ENCODE peak calls at places on chromosome 11, in nine cellular contexts. H, E, M, D, C, J, F, L and R are unnamed samples.

GRCh38 chr11:37574361-37574760 is 976.3 kb upstream of the RAG2 start:
- DNase-seq in C (no peak), F (no peak), D (no peak), E (no peak), L (no peak), J (no peak), M (no peak), H (no peak), R (no peak)

GRCh38 chr11:108698844-108699642 is 34.2 kb downstream of the DDX10 start:
- DNase-seq in F (no peak), M (no peak), D (no peak), H (peak), J (no peak), C (no peak), E (no peak), L (no peak), R (no peak)

GRCh38 chr11:87325490-87325872 is 287.7 kb downstream of the TMEM135 start:
- DNase-seq in D (no peak), E (no peak), F (no peak), C (no peak), H (no peak), J (no peak), M (no peak), L (peak), R (no peak)

GRCh38 chr11:103441021-103441420 is 331.8 kb downstream of the DYNC2H1 start:
- DNase-seq in M (no peak), H (no peak), F (no peak), J (no peak), L (no peak), D (no peak), E (peak), C (no peak), R (no peak)

GRCh38 chr11:111624602-111625001 is 22.4 kb downstream of the SIK2 start:
- DNase-seq in H (no peak), C (no peak), F (peak), L (no peak), E (no peak), J (no peak), M (no peak), D (no peak), R (no peak)

GRCh38 chr11:25449100-25449499 is 882.8 kb upstream of the ANO3 start:
- DNase-seq in H (no peak), F (no peak), M (no peak), D (no peak), E (no peak), L (peak), C (no peak), J (no peak), R (no peak)

GRCh38 chr11:2268911-2269600 is 1.3 kb downstream of the ASCL2 start:
- DNase-seq in C (no peak), M (no peak), F (peak), J (no peak), E (peak), D (peak), L (peak), H (no peak), R (peak)

GRCh38 chr11:86804871-86805415 is 4.6 kb downstream of the PRSS23 start:
- DNase-seq in E (no peak), D (no peak), F (no peak), J (no peak), M (no peak), L (no peak), C (no peak), H (no peak), R (no peak)

GRCh38 chr11:65352783-65353182 is 1.8 kb upstream of the TIGD3 start:
- DNase-seq in C (no peak), H (no peak), E (no peak), D (no peak), J (no peak), F (no peak), L (no peak), M (no peak), R (peak)

GRCh38 chr11:20599424-20600346 is at the start of gene SLC6A5:
- DNase-seq in H (no peak), C (no peak), E (peak), L (no peak), J (no peak), M (peak), F (peak), D (peak), R (peak)

GRCh38 chr11:65988791-65989592 is 13.0 kb downstream of the EIF1AD start:
- DNase-seq in L (peak), J (peak), M (peak), E (peak), F (peak), H (peak), D (peak), C (peak), R (peak)

GRCh38 chr11:111253131-111253530 is 7.6 kb downstream of the POU2AF2 start:
- DNase-seq in L (no peak), F (no peak), M (no peak), D (no peak), E (no peak), H (no peak), C (no peak), J (no peak), R (no peak)

GRCh38 chr11:7551571-7551970 is 37.8 kb downstream of the PPFIBP2 start:
- DNase-seq in D (no peak), M (no peak), C (no peak), E (no peak), H (no peak), J (no peak), L (no peak), F (no peak), R (no peak)

GRCh38 chr11:32983506-32983905 is 32.2 kb upstream of the DEPDC7 start:
- DNase-seq in M (no peak), D (no peak), J (no peak), E (no peak), F (no peak), C (no peak), H (no peak), L (no peak), R (no peak)

GRCh38 chr11:45323598-45324249 is 37.6 kb upstream of the SYT13 start:
- DNase-seq in E (no peak), D (no peak), M (no peak), J (no peak), H (no peak), L (no peak), F (no peak), C (no peak), R (no peak)

GRCh38 chr11:118353084-118353710 is 6.2 kb upstream of the UBE4A start:
- DNase-seq in D (no peak), F (no peak), M (no peak), E (peak), L (peak), H (no peak), J (no peak), C (no peak), R (no peak)

GRCh38 chr11:117454564-117454917 is 126.9 kb downstream of the CEP164 start:
- DNase-seq in L (peak), E (no peak), D (no peak), J (no peak), H (no peak), F (no peak), M (no peak), C (no peak), R (no peak)

GRCh38 chr11:70541699-70542098 is 143.4 kb downstream of the CTTN start:
- DNase-seq in C (no peak), D (no peak), E (no peak), L (no peak), M (no peak), J (no peak), H (no peak), F (no peak), R (no peak)

GRCh38 chr11:132318421-132319157 is 948.2 kb downstream of the NTM start:
- DNase-seq in M (no peak), E (no peak), L (no peak), F (no peak), D (no peak), C (no peak), H (no peak), J (no peak), R (no peak)

GRCh38 chr11:75472081-75472732 is 39.2 kb upstream of the KLHL35 start:
- DNase-seq in J (no peak), M (no peak), F (no peak), D (no peak), H (no peak), E (no peak), L (no peak), C (no peak), R (no peak)

GRCh38 chr11:104967493-104968364 is 645 bp downstream of the CASP4 start:
- DNase-seq in J (peak), C (no peak), M (no peak), F (no peak), H (no peak), E (no peak), D (no peak), L (no peak), R (no peak)

GRCh38 chr11:65126624-65127274 is 4.6 kb downstream of the MRPL49 start:
- DNase-seq in D (peak), C (no peak), E (no peak), M (no peak), H (no peak), J (no peak), L (no peak), F (no peak), R (no peak)

GRCh38 chr11:86511086-86511551 is 136.4 kb downstream of the CCDC81 start:
- DNase-seq in J (no peak), L (no peak), E (no peak), F (no peak), D (no peak), M (peak), C (no peak), H (peak), R (no peak)

GRCh38 chr11:128553662-128554392 is 33.5 kb downstream of the ETS1 start:
- DNase-seq in J (no peak), C (no peak), L (no peak), E (no peak), H (no peak), F (no peak), M (peak), D (no peak), R (no peak)

GRCh38 chr11:96013459-96014213 is 89.7 kb upstream of the MTMR2 start:
- DNase-seq in D (no peak), J (no peak), F (no peak), M (no peak), C (no peak), L (no peak), E (no peak), H (no peak), R (no peak)

GRCh38 chr11:110097459-110098012 is 4.3 kb downstream of the ZC3H12C start:
- DNase-seq in L (no peak), F (no peak), M (peak), J (no peak), E (no peak), C (no peak), D (no peak), H (no peak), R (no peak)

GRCh38 chr11:118922745-118923627 is 2.7 kb downstream of the BCL9L start:
- DNase-seq in L (peak), J (no peak), C (no peak), H (no peak), M (no peak), E (no peak), F (no peak), D (no peak), R (no peak)

GRCh38 chr11:76102772-76103171 is 103.5 kb downstream of the WNT11 start:
- DNase-seq in D (no peak), C (no peak), H (no peak), J (no peak), E (no peak), L (no peak), M (no peak), F (no peak), R (no peak)

GRCh38 chr11:80993561-80993960 is 1552.7 kb upstream of the TENM4 start:
- DNase-seq in M (no peak), J (no peak), F (no peak), H (no peak), E (peak), D (no peak), L (no peak), C (no peak), R (no peak)

GRCh38 chr11:92455221-92455790 is 230.7 kb downstream of the FAT3 start:
- DNase-seq in F (no peak), H (no peak), J (no peak), E (no peak), C (no peak), L (no peak), D (no peak), M (no peak), R (no peak)

GRCh38 chr11:77109236-77110019 is 6.8 kb downstream of the OMP start:
- DNase-seq in D (no peak), L (no peak), F (no peak), M (no peak), C (no peak), H (no peak), J (no peak), E (no peak), R (no peak)

GRCh38 chr11:65692367-65692766 is 19.7 kb upstream of the KAT5 start:
- DNase-seq in J (no peak), E (peak), F (no peak), H (no peak), C (no peak), M (no peak), D (peak), L (no peak), R (no peak)

GRCh38 chr11:123559418-123559817 is 95.0 kb downstream of the SCN3B start:
- DNase-seq in L (no peak), D (no peak), M (no peak), C (no peak), F (no peak), H (no peak), J (no peak), E (no peak), R (no peak)

GRCh38 chr11:43942651-43943356 is 367 bp downstream of the C11orf96 start:
- DNase-seq in C (no peak), D (peak), J (no peak), F (no peak), L (peak), M (peak), H (no peak), E (peak), R (peak)

GRCh38 chr11:10208045-10208674 is 85.9 kb downstream of the SBF2 start:
- DNase-seq in E (peak), H (peak), D (peak), C (peak), J (peak), M (peak), L (peak), F (peak), R (no peak)

GRCh38 chr11:60307507-60308195 is 19.4 kb upstream of the MS4A6E start:
- DNase-seq in C (no peak), L (no peak), E (no peak), F (no peak), D (no peak), M (no peak), J (no peak), H (no peak), R (no peak)

GRCh38 chr11:27388869-27389268 is 25.9 kb upstream of the CCDC34 start:
- DNase-seq in J (no peak), E (no peak), L (no peak), C (no peak), D (no peak), M (no peak), F (no peak), H (no peak), R (no peak)

GRCh38 chr11:7512525-7513209 is 1.1 kb upstream of the PPFIBP2 start:
- DNase-seq in M (no peak), C (no peak), H (no peak), D (no peak), J (no peak), E (peak), L (no peak), F (peak), R (no peak)

GRCh38 chr11:124890701-124891389 is 6.8 kb downstream of the ROBO4 start:
- DNase-seq in M (no peak), D (no peak), C (no peak), H (no peak), E (no peak), J (no peak), L (peak), F (no peak), R (no peak)
- TF ChIP-seq REST in M (no peak), D (no peak), C (no peak), H (no peak), E (no peak), J (no peak), L (no peak), F (no peak), R (no peak)

DNA sequence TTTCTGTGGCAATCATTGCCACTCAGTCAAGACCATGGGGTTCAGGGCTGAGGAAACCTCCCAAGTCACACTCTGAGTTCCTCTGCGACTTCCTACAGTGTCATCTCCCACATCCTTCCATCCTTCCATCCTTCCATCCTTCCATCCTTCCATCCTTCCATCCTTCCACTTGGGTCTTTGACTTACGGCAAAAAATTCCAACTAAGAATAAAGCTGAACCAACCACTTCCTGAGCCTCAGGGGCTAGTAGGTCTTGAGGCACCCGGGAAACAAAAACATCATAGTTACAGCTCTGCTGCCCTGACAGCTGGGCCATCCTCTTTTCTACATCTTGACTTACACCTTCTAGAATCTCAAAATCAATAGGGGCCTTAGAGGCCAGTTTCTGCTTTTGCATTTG is 32.1 kb downstream of the EHF start:
- DNase-seq in L (no peak), D (no peak), H (no peak), C (no peak), E (no peak), J (no peak), M (no peak), F (no peak), R (no peak)
- H3K27ac ChIP-seq in L (no peak), D (no peak), H (no peak), C (peak), E (no peak), J (peak), M (peak), F (peak), R (no peak)

GRCh38 chr11:116188350-116188749 is 584.4 kb downstream of the BUD13 start:
- DNase-seq in F (no peak), M (no peak), D (no peak), L (no peak), E (no peak), H (no peak), J (no peak), C (no peak), R (no peak)
- TF ChIP-seq REST in F (no peak), M (no peak), D (no peak), L (no peak), E (no peak), H (no peak), J (no peak), C (no peak), R (no peak)

GRCh38 chr11:102391549-102392237 is 44.7 kb downstream of the BIRC2 start:
- DNase-seq in M (no peak), C (no peak), E (no peak), D (no peak), H (no peak), J (no peak), L (no peak), F (no peak), R (no peak)
- H3K27ac ChIP-seq in M (no peak), C (no peak), E (no peak), D (no peak), H (no peak), J (peak), L (no peak), F (no peak), R (no peak)

DNA sequence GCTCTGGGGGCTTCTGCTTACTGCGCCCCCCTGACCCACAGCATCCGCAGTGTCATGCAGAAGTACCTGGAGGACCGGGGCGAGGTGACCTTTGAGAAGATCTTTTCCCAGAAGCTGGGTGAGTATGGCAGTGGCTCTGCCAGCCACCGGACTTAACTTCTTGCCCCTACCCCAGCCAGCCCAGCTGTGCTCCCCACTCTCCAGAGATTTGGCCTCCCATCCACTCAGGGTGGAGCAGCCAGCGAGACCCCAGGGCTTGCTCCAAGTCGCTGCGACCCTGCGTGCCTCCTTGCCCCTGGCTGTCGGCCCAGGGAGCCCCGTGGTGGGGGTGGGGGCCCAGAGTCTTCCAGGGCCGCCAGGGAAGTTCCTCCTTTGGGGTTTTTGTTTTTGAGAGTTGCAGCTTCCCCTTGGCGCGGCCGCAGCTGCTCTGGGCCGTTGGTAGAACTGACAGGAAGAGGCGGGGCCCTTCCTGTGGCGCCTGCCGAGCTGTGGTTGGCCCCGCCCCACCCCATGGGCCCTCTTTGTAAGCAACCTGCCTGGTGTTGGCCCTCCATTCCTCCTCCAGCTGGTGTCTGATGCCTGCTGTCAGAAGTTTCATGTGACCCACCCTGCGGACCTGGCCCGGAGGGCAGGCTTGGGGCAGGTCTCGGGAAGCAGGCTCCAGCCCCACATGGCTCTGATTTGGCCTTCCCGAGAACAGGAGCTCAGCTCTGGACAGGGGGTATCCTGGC is 11.1 kb downstream of the GRK2 start:
- DNase-seq in F (no peak), M (no peak), D (peak), L (no peak), H (peak), E (peak), C (no peak), J (no peak), R (peak)
- TF ChIP-seq REST in F (no peak), M (no peak), D (peak), L (no peak), H (peak), E (no peak), C (no peak), J (no peak), R (no peak)

DNA sequence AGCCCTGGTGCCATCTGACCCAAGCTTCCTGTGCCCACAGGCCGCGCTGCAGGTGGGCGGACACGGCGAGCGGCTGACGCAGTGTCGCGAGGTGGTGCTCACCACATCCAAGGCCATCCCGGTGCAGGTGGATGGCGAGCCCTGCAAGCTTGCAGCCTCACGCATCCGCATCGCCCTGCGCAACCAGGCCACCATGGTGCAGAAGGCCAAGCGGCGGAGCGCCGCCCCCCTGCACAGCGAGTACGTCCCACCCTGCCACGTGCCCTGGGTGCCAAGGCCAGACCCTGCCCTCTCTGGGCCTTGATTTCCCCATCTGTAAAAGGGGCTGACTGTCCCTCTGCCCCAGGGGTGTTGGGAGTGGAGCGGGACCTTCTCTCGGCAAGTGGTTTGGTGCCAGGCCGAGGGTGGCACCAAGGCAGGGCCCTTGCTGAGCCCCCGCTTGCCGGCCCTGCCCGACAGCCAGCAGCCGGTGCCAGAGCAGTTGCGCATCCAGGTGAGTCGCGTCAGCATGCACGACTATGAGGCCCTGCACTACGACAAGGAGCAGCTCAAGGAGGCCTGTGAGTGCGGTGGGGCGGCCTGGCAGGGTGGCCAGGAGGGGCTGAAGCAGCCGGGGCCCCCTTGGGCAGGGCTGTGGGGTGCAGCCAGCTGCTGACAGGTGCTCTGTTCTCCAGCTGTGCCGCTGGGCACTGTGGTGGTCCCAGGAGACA is 5.9 kb upstream of the MDK start:
- DNase-seq in E (no peak), L (no peak), H (no peak), C (no peak), J (no peak), M (no peak), F (no peak), D (no peak), R (no peak)
- H3K27ac ChIP-seq in E (no peak), L (no peak), H (no peak), C (no peak), J (no peak), M (no peak), F (no peak), D (no peak), R (no peak)